ENCODE peak calls at places on chromosomes 16 and 17, in six cellular contexts. G is NCI-H2081; P is upper lobe of right lung; M is activated naive CD4-positive, alpha-beta T cell treated with Interleukin-2 at 50 U/mL for 16 hours; R is lung; U is neural progenitor cell. L is an unnamed sample.

GRCh38 chr16:49638696-49639629 is 216.9 kb downstream of the ZNF423 start:
- DNase-seq in P (no peak), G (no peak), U (no peak), R (no peak), M (no peak), L (no peak)

GRCh38 chr17:41521574-41522261 is 3.0 kb upstream of the KRT15 start:
- DNase-seq in M (no peak), G (peak; percentile 28), P (peak; percentile 90), R (peak; percentile 89), U (no peak), L (peak; percentile 86)

GRCh38 chr17:57624390-57624789 is 120.7 kb downstream of the CCDC182 start:
- DNase-seq in G (no peak), P (peak; percentile 19), U (no peak), M (no peak), R (no peak), L (no peak)

GRCh38 chr17:79813826-79814623 is 17.1 kb upstream of the CBX8 start:
- DNase-seq in U (peak; percentile 23), R (no peak), M (no peak), G (no peak), P (no peak), L (peak; percentile 47)

GRCh38 chr16:77760800-77761199 is 27.6 kb upstream of the VAT1L start:
- DNase-seq in U (no peak), R (no peak), P (no peak), M (no peak), G (no peak), L (no peak)

GRCh38 chr17:12041316-12041715 is 20.6 kb downstream of the MAP2K4 start:
- DNase-seq in R (no peak), P (no peak), M (no peak), G (no peak), U (no peak), L (no peak)

GRCh38 chr17:72386619-72387237 is 265.9 kb downstream of the SOX9 start:
- DNase-seq in U (no peak), R (no peak), M (no peak), G (peak; percentile 27), P (no peak), L (no peak)

GRCh38 chr17:46819906-46820351 is 1.4 kb upstream of the WNT3 start:
- DNase-seq in R (no peak), M (no peak), P (no peak), G (no peak), U (peak; percentile 56), L (peak; percentile 74)

GRCh38 chr17:32970281-32970680 is 21.4 kb upstream of the SPACA3 start:
- DNase-seq in P (no peak), M (no peak), U (no peak), G (no peak), R (no peak), L (no peak)

GRCh38 chr16:54347961-54348360 is 61.4 kb upstream of the IRX3 start:
- DNase-seq in U (no peak), G (no peak), P (no peak), M (no peak), R (no peak), L (no peak)

GRCh38 chr16:637081-638018 is 1.2 kb upstream of the METTL26 start:
- DNase-seq in G (no peak), P (peak; percentile 96), U (peak; percentile 73), R (peak; percentile 92), M (peak; percentile 81), L (no peak)

GRCh38 chr16:11650641-11651591 is 17.3 kb upstream of the SNN start:
- DNase-seq in U (no peak), M (no peak), P (no peak), R (no peak), G (no peak), L (no peak)